ENCODE peak calls at places on chromosome 18, in eight cellular contexts. J is NCI-H446 treated with DMSO at 0.1 percent for 48 hours, G is lower lobe of right lung, O is neural progenitor cell, I is kidney tubule cell, Q is anterior cingulate cortex, M is HTR-8/SVneo, X is ELR. C is an unnamed sample.

GRCh38 chr18:8870528-8870927 is 165.2 kb downstream of the MTCL1 start:
- DNase-seq in Q (no peak), G (no peak), M (no peak), X (no peak), O (no peak), I (no peak), J (peak; percentile 89), C (peak; percentile 92)

GRCh38 chr18:79410731-79411613 is 15.2 kb downstream of the NFATC1 start:
- DNase-seq in J (no peak), G (peak; percentile 44), M (no peak), O (no peak), X (no peak), I (no peak), Q (no peak), C (no peak)

GRCh38 chr18:58453167-58453804 is 175.6 kb downstream of the ALPK2 start:
- DNase-seq in O (no peak), I (no peak), M (no peak), X (no peak), G (no peak), Q (no peak), J (no peak), C (no peak)

GRCh38 chr18:50273203-50274043 is 7.1 kb upstream of the CFAP53 start:
- DNase-seq in J (no peak), M (no peak), I (no peak), O (no peak), G (no peak), Q (no peak), X (no peak), C (no peak)

GRCh38 chr18:74840492-74841167 is 243.0 kb downstream of the ZNF407 start:
- DNase-seq in X (peak; percentile 90), J (no peak), Q (no peak), G (no peak), I (peak; percentile 79), M (no peak), O (no peak), C (peak; percentile 61)

GRCh38 chr18:80169607-80170006 is 60.5 kb downstream of the ADNP2 start:
- DNase-seq in I (peak; percentile 86), M (no peak), G (peak; percentile 44), O (no peak), J (no peak), X (peak; percentile 49), Q (no peak), C (peak; percentile 24)

GRCh38 chr18:63409301-63409700 is 13.0 kb downstream of the VPS4B start:
- DNase-seq in X (peak; percentile 43), G (no peak), I (no peak), J (no peak), M (no peak), O (no peak), Q (no peak), C (peak; percentile 73)

GRCh38 chr18:3235846-3236245 is 11.8 kb upstream of the MYL12A start:
- DNase-seq in Q (no peak), O (no peak), I (no peak), G (no peak), M (no peak), J (no peak), X (no peak), C (no peak)

GRCh38 chr18:3251963-3252277 is 4.3 kb downstream of the MYL12A start:
- DNase-seq in X (no peak), G (no peak), O (no peak), I (no peak), J (no peak), M (no peak), Q (no peak), C (no peak)

GRCh38 chr18:48815581-48816324 is 135.0 kb downstream of the SMAD7 start:
- DNase-seq in O (no peak), M (no peak), X (peak; percentile 43), Q (no peak), I (peak; percentile 39), J (no peak), G (peak; percentile 5), C (no peak)

GRCh38 chr18:73980289-73980979 is 167.2 kb downstream of the FBXO15 start:
- DNase-seq in M (peak; percentile 13), J (no peak), O (peak; percentile 48), G (no peak), X (peak; percentile 40), I (peak; percentile 38), Q (no peak), C (peak; percentile 23)

GRCh38 chr18:23038712-23039111 is 96.6 kb upstream of the CABLES1 start:
- DNase-seq in J (no peak), Q (no peak), G (no peak), M (no peak), I (peak; percentile 50), X (peak; percentile 89), O (no peak), C (peak; percentile 77)

GRCh38 chr18:33583901-33584300 is 5.9 kb downstream of the ASXL3 start:
- DNase-seq in I (peak; percentile 87), J (no peak), M (no peak), G (no peak), X (no peak), Q (no peak), O (no peak), C (no peak)

GRCh38 chr18:27847412-27847811 is 329.5 kb downstream of the CDH2 start:
- DNase-seq in G (no peak), O (no peak), M (no peak), J (no peak), X (no peak), I (no peak), Q (no peak), C (no peak)

GRCh38 chr18:74450626-74451025 is 6.5 kb downstream of the DIPK1C start:
- DNase-seq in X (no peak), J (no peak), G (no peak), Q (no peak), I (no peak), M (no peak), O (no peak), C (no peak)

GRCh38 chr18:41922171-41922570 is 32.9 kb upstream of the PIK3C3 start:
- DNase-seq in M (no peak), J (no peak), G (no peak), X (no peak), I (no peak), Q (no peak), O (peak; percentile 31), C (no peak)

GRCh38 chr18:8767356-8767755 is 62.0 kb downstream of the MTCL1 start:
- DNase-seq in J (no peak), M (no peak), Q (no peak), O (peak; percentile 60), I (no peak), G (no peak), X (no peak), C (no peak)

GRCh38 chr18:3799515-3799914 is 349.5 kb downstream of the TGIF1 start:
- DNase-seq in I (peak; percentile 55), M (no peak), J (no peak), O (peak; percentile 53), X (no peak), Q (no peak), G (no peak), C (no peak)

GRCh38 chr18:42929857-42930256 is 185.6 kb downstream of the RIT2 start:
- DNase-seq in M (no peak), I (peak; percentile 26), J (no peak), Q (no peak), O (no peak), G (no peak), X (no peak), C (peak; percentile 5)

GRCh38 chr18:54222922-54223567 is 1.4 kb downstream of the MBD2 start:
- DNase-seq in O (peak; percentile 16), J (no peak), Q (no peak), X (no peak), G (no peak), M (no peak), I (no peak), C (no peak)

GRCh38 chr18:48904086-48904485 is 46.7 kb downstream of the SMAD7 start:
- DNase-seq in O (no peak), G (no peak), Q (no peak), M (no peak), I (no peak), J (no peak), X (peak; percentile 46), C (no peak)

GRCh38 chr18:62282188-62282629 is 42.9 kb upstream of the TNFRSF11A start:
- DNase-seq in M (no peak), G (no peak), J (no peak), X (peak; percentile 62), Q (no peak), O (no peak), I (peak; percentile 1), C (peak; percentile 6)

GRCh38 chr18:27223570-27224340 is 38.6 kb upstream of the CHST9 start:
- DNase-seq in G (no peak), J (no peak), M (no peak), X (no peak), I (peak; percentile 9), O (peak; percentile 3), Q (no peak), C (peak; percentile 53)

GRCh38 chr18:51196811-51197660 is 445 bp downstream of the MEX3C start:
- DNase-seq in X (peak; percentile 59), O (peak; percentile 62), I (peak; percentile 68), J (no peak), G (no peak), M (no peak), Q (no peak), C (peak; percentile 45)

GRCh38 chr18:13437034-13437433 is 218.5 kb downstream of the LDLRAD4 start:
- DNase-seq in J (no peak), M (no peak), Q (no peak), X (no peak), O (no peak), G (peak; percentile 56), I (no peak), C (no peak)

GRCh38 chr18:75173125-75173432 is 35.9 kb downstream of the PTGR3 start:
- DNase-seq in M (no peak), I (peak; percentile 9), X (peak; percentile 62), O (peak; percentile 32), J (no peak), Q (no peak), G (no peak), C (no peak)

GRCh38 chr18:22695674-22696073 is 237.5 kb upstream of the RBBP8 start:
- DNase-seq in I (no peak), O (no peak), J (no peak), G (no peak), Q (no peak), X (peak; percentile 29), M (no peak), C (no peak)

GRCh38 chr18:79483971-79484491 is 88.3 kb downstream of the NFATC1 start:
- DNase-seq in Q (no peak), I (no peak), M (no peak), J (no peak), G (no peak), O (no peak), X (no peak), C (no peak)

GRCh38 chr18:34801769-34802168 is 91.7 kb downstream of the DTNA start:
- DNase-seq in I (peak; percentile 78), Q (no peak), G (no peak), M (no peak), X (peak; percentile 34), J (no peak), O (no peak), C (peak; percentile 71)

GRCh38 chr18:13165636-13166423 is 52.7 kb upstream of the LDLRAD4 start:
- DNase-seq in J (no peak), M (no peak), G (no peak), I (no peak), X (no peak), Q (no peak), O (peak; percentile 7), C (no peak)

C was measured in mammary epithelial cell.